ENCODE peak calls at places on chromosomes 13 and 19, in five cellular contexts. B is fibroblast of mammary gland, R is tibial artery, P is AG10803, T is suprapubic skin. J is an unnamed sample.

GRCh38 chr13:111395511-111396393 is 75.3 kb downstream of the TEX29 start:
- DNase-seq in B (no peak), R (peak), T (peak), P (no peak), J (no peak)

GRCh38 chr19:51422053-51422448 is 4.6 kb upstream of the SIGLEC10 start:
- DNase-seq in P (peak), R (peak), B (peak), T (peak), J (peak)

GRCh38 chr19:41537789-41538188 is 38.2 kb upstream of the CEACAM21 start:
- DNase-seq in P (peak), B (peak), T (no peak), R (no peak), J (peak)

GRCh38 chr19:1151917-1152601 is 22.0 kb downstream of the SBNO2 start:
- DNase-seq in R (no peak), B (no peak), P (peak), T (no peak), J (no peak)

GRCh38 chr13:33496336-33496735 is 210.8 kb upstream of the STARD13 start:
- DNase-seq in T (no peak), P (no peak), R (no peak), B (no peak), J (no peak)

GRCh38 chr13:43087960-43088580 is 64.7 kb downstream of the DNAJC15 start:
- DNase-seq in P (peak), B (peak), R (no peak), T (no peak), J (peak)

GRCh38 chr13:113076681-113077401 is 28.8 kb upstream of the F7 start:
- DNase-seq in P (no peak), R (no peak), T (no peak), B (no peak), J (no peak)

GRCh38 chr19:16380314-16380695 is 55.7 kb downstream of the KLF2 start:
- DNase-seq in T (no peak), P (no peak), B (no peak), R (no peak), J (no peak)

GRCh38 chr13:43242040-43242439 is 218.7 kb downstream of the DNAJC15 start:
- DNase-seq in P (no peak), R (no peak), T (no peak), B (peak), J (peak)

GRCh38 chr13:50634339-50634738 is 209.2 kb downstream of the DLEU7 start:
- DNase-seq in B (no peak), P (no peak), R (no peak), T (no peak), J (no peak)

GRCh38 chr19:38319421-38320258 is at the start of gene KCNK6:
- DNase-seq in B (peak), T (no peak), P (peak), R (peak), J (peak)

GRCh38 chr13:40552895-40553294 is 113.5 kb downstream of the FOXO1 start:
- DNase-seq in R (no peak), T (no peak), P (no peak), B (no peak), J (no peak)

GRCh38 chr13:113110048-113110851 is 4.7 kb downstream of the F7 start:
- DNase-seq in R (no peak), T (peak), P (peak), B (no peak), J (peak)

DNA sequence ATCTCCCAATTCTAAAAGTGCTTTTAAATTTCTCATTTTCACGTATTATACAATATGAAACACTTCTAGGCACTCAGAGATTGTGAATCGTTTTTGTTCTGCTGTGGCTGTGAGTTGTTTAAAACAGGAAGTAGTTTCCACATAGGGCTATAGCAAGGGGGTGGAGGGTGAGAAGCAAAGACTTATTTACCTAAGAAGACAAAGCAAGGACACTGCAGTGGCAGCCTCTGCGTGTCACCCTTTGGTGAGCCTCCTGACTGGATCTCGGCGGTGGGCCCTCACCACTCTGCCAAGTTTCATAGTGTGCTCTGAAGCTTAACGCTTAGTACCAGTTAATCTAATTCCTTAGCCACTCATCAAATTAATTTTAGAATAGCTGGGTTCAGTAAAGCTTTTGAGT is 56.8 kb downstream of the TNFSF13B start:
- DNase-seq in T (no peak), R (no peak), P (no peak), B (no peak), J (peak)
- H3K4me3 ChIP-seq in T (no peak), R (no peak), P (no peak), B (no peak), J (no peak)

GRCh38 chr13:87094646-87095045 is 576.5 kb upstream of the SLITRK5 start:
- DNase-seq in P (peak), T (no peak), B (peak), R (no peak), J (peak)
- TF ChIP-seq CTCF in P (no peak), T (no peak), B (no peak), R (no peak), J (no peak)

GRCh38 chr13:20311022-20311421 is 78.9 kb upstream of the GJB6 start:
- DNase-seq in B (no peak), P (no peak), R (no peak), T (no peak), J (no peak)

GRCh38 chr13:20305587-20305986 is 73.5 kb upstream of the GJB6 start:
- DNase-seq in R (no peak), P (no peak), T (no peak), B (no peak), J (no peak)

GRCh38 chr13:20301391-20302071 is 69.4 kb upstream of the GJB6 start:
- DNase-seq in R (no peak), T (no peak), P (no peak), B (peak), J (no peak)

GRCh38 chr13:20303636-20304035 is 71.5 kb upstream of the GJB6 start:
- DNase-seq in T (no peak), B (no peak), R (no peak), P (peak), J (peak)

GRCh38 chr13:20306039-20306438 is 73.9 kb upstream of the GJB6 start:
- DNase-seq in T (no peak), B (no peak), P (no peak), R (no peak), J (no peak)
- H3K4me3 ChIP-seq in T (no peak), B (no peak), P (no peak), R (no peak), J (no peak)

GRCh38 chr13:107992542-107992941 is 222.8 kb downstream of the LIG4 start:
- DNase-seq in T (no peak), R (no peak), B (no peak), P (no peak), J (peak)

GRCh38 chr13:107993239-107993948 is 221.9 kb downstream of the LIG4 start:
- DNase-seq in R (no peak), T (no peak), P (no peak), B (no peak), J (no peak)

GRCh38 chr13:107999751-108000150 is 215.6 kb downstream of the LIG4 start:
- DNase-seq in P (no peak), T (no peak), R (no peak), B (no peak), J (no peak)

DNA sequence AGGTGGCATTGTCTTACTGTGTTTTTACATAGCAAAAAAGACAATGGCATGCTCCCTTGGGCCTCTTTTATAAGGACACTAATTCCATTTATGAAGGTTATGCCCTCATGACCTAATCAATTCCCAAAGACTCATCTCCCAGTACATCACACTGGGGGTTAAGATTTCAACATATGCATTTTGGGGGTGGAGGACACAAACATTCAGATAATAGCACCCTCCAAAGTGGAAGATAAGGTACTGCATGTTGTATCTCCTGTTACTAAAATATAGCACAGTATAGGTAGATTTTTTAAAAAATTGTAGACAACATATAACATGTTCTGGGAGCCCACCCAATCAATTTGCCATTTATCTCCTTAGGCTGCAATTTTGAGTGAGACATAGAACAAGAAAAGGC is 221.2 kb downstream of the LIG4 start:
- DNase-seq in R (no peak), B (no peak), P (no peak), T (no peak), J (no peak)
- TF ChIP-seq CTCF in R (no peak), B (no peak), P (no peak), T (no peak), J (no peak)

GRCh38 chr13:79451500-79451962 is 29.4 kb upstream of the NDFIP2 start:
- DNase-seq in B (peak), P (peak), T (no peak), R (no peak), J (peak)
- H3K4me3 ChIP-seq in B (no peak), P (no peak), T (no peak), R (no peak), J (no peak)

GRCh38 chr13:48502601-48503319 is 30.1 kb downstream of the RCBTB2 start:
- DNase-seq in R (no peak), P (no peak), T (no peak), B (no peak), J (no peak)

GRCh38 chr13:48505597-48506091 is 27.2 kb downstream of the RCBTB2 start:
- DNase-seq in T (no peak), R (peak), P (peak), B (no peak), J (no peak)

GRCh38 chr13:48506092-48506701 is 26.7 kb downstream of the RCBTB2 start:
- DNase-seq in B (no peak), R (peak), T (no peak), P (no peak), J (no peak)

GRCh38 chr13:48507024-48507423 is 25.9 kb downstream of the RCBTB2 start:
- DNase-seq in T (no peak), R (no peak), P (no peak), B (no peak), J (no peak)

GRCh38 chr13:48504606-48505369 is 28.1 kb downstream of the RCBTB2 start:
- DNase-seq in T (no peak), P (no peak), B (no peak), R (no peak), J (no peak)
- TF ChIP-seq CTCF in T (no peak), P (no peak), B (no peak), R (no peak), J (no peak)

GRCh38 chr13:98752111-98752941 is at the start of gene SLC15A1:
- DNase-seq in B (no peak), R (no peak), P (no peak), T (no peak), J (no peak)
- H3K4me3 ChIP-seq in B (no peak), R (peak), P (peak), T (peak), J (peak)

GRCh38 chr19:7533925-7534480 is 1.5 kb upstream of the PNPLA6 start:
- DNase-seq in B (peak), P (peak), T (peak), R (peak), J (peak)

GRCh38 chr19:7535035-7535992 is at the start of gene PNPLA6:
- DNase-seq in B (peak), R (peak), P (peak), T (peak), J (peak)

GRCh38 chr19:7533281-7533819 is 2.2 kb upstream of the PNPLA6 start:
- DNase-seq in T (no peak), P (peak), R (peak), B (peak), J (peak)

GRCh38 chr19:7535993-7536685 is 622 bp downstream of the PNPLA6 start:
- DNase-seq in T (no peak), P (no peak), R (no peak), B (no peak), J (no peak)

GRCh38 chr19:7534531-7534980 is 961 bp upstream of the PNPLA6 start:
- DNase-seq in B (peak), T (no peak), P (peak), R (peak), J (peak)
- TF ChIP-seq CTCF in B (peak), T (no peak), P (peak), R (no peak), J (peak)

DNA sequence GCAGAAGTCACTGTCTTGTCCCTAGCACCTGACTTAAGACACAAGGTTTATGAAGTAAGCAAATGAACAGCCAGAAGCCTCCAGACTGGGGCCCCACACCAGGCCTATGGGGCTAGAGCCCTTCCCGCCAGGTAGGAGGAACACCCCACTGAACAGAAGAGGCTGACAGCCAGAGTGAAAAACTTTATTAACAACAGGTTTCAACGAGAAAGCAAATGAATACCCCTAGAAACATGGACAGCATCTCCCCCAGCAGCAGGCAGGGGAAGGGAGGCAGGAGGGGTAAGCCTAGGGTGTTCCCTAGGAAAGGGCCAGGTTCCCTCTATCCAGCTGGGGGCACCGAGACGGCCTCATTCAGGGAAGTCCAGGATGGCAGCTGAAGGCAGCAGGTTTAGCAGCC is 1.3 kb downstream of the WDR83 start:
- DNase-seq in T (no peak), B (no peak), P (no peak), R (no peak), J (no peak)
- H3K4me3 ChIP-seq in T (peak), B (no peak), P (peak), R (no peak), J (no peak)

J was measured in choroid plexus epithelial cell.